ENCODE peak calls at places on chromosomes 16 and 17, in nine cellular contexts. I is A172; L is ascending aorta; S is aorta; Z is naive thymus-derived CD8-positive, alpha-beta T cell; M is stimulated activated CD4-positive, alpha-beta T cell treated with anti-CD3 and anti-CD28 coated beads, Interleukin-1b, Interleukin-23, amount 100 ng/mL, for 24 hours; P is NCI-H1092 treated with DMSO at 0.1 percent for 48 hours; G is stimulated activated CD8-positive, alpha-beta memory T cell treated with anti-CD3 and anti-CD28 coated beads, Interleukin-2, amount 100 ng/mL, for 1 hour; A is glutamatergic neuron. X is an unnamed sample.

GRCh38 chr16:11370084-11370931 is 25.0 kb downstream of the RMI2 start:
- DNase-seq in I (no peak), A (no peak), P (no peak), M (no peak), Z (no peak), S (peak), L (no peak), G (no peak), X (no peak)

GRCh38 chr17:78965369-78965982 is 14.2 kb downstream of the LGALS3BP start:
- DNase-seq in I (no peak), G (no peak), M (no peak), S (no peak), L (no peak), P (no peak), Z (no peak), A (no peak), X (peak)

GRCh38 chr17:2929881-2930533 is 133.4 kb downstream of the OR1D5 start:
- DNase-seq in G (no peak), L (no peak), S (no peak), M (peak), P (no peak), I (peak), Z (no peak), A (peak), X (peak)

GRCh38 chr16:13138528-13138927 is 237.1 kb downstream of the SHISA9 start:
- DNase-seq in M (no peak), G (no peak), Z (no peak), S (no peak), I (no peak), P (no peak), L (no peak), A (no peak), X (no peak)

GRCh38 chr16:1438229-1439057 is 5.9 kb downstream of the CCDC154 start:
- DNase-seq in L (no peak), G (no peak), S (no peak), P (peak), I (no peak), M (no peak), Z (no peak), A (peak), X (no peak)

GRCh38 chr16:4241601-4242270 is at the start of gene SRL:
- DNase-seq in S (no peak), G (no peak), I (no peak), Z (no peak), A (no peak), M (no peak), L (no peak), P (peak), X (no peak)

GRCh38 chr16:15672514-15673167 is 22.6 kb downstream of the NDE1 start:
- DNase-seq in Z (peak), A (no peak), L (peak), M (peak), S (peak), I (peak), P (no peak), G (peak), X (peak)

GRCh38 chr17:33049781-33050414 is 58.3 kb downstream of the SPACA3 start:
- DNase-seq in Z (no peak), G (peak), I (peak), A (peak), M (peak), P (peak), L (no peak), S (no peak), X (peak)

GRCh38 chr16:962901-963814 is 7.6 kb downstream of the LMF1 start:
- DNase-seq in G (no peak), S (peak), I (no peak), P (no peak), M (no peak), L (no peak), Z (no peak), A (no peak), X (no peak)

GRCh38 chr17:81419333-81419885 is 24.2 kb downstream of the BAHCC1 start:
- DNase-seq in G (no peak), I (peak), L (peak), A (peak), M (no peak), Z (no peak), S (peak), P (peak), X (peak)

GRCh38 chr17:36149296-36149820 is 27.1 kb downstream of the TBC1D3B start:
- DNase-seq in M (no peak), I (peak), P (no peak), S (peak), L (peak), A (no peak), G (no peak), Z (no peak), X (no peak)

GRCh38 chr17:81037783-81038733 is 3.1 kb downstream of the BAIAP2 start:
- DNase-seq in I (peak), L (no peak), M (no peak), A (no peak), G (no peak), P (no peak), S (no peak), Z (no peak), X (no peak)

GRCh38 chr16:66298006-66298405 is 68.5 kb upstream of the CDH5 start:
- DNase-seq in Z (no peak), M (no peak), G (no peak), P (no peak), I (no peak), A (no peak), S (no peak), L (no peak), X (no peak)

GRCh38 chr17:51422634-51423033 is 162.3 kb downstream of the UTP18 start:
- DNase-seq in L (no peak), S (no peak), A (no peak), M (no peak), P (no peak), I (peak), G (no peak), Z (no peak), X (no peak)

GRCh38 chr16:85639529-85640253 is 26.6 kb downstream of the GSE1 start:
- DNase-seq in A (no peak), M (no peak), L (no peak), P (peak), G (no peak), Z (no peak), I (no peak), S (no peak), X (peak)

GRCh38 chr17:57627591-57627990 is 117.5 kb downstream of the CCDC182 start:
- DNase-seq in A (no peak), P (no peak), M (no peak), G (no peak), Z (no peak), I (no peak), L (no peak), S (no peak), X (no peak)

GRCh38 chr16:10846213-10846998 is 27.8 kb upstream of the TVP23A start:
- DNase-seq in P (no peak), M (no peak), L (no peak), A (no peak), I (no peak), Z (no peak), S (peak), G (no peak), X (no peak)

GRCh38 chr16:19119564-19119963 is 5.8 kb downstream of the ITPRIPL2 start:
- DNase-seq in P (no peak), S (no peak), A (no peak), Z (no peak), L (no peak), G (no peak), I (peak), M (no peak), X (no peak)

GRCh38 chr17:69709441-69709840 is 294.9 kb downstream of the MAP2K6 start:
- DNase-seq in G (no peak), A (no peak), L (no peak), P (no peak), I (no peak), Z (no peak), S (no peak), M (no peak), X (no peak)

GRCh38 chr17:15516150-15516549 is 47.1 kb downstream of the TVP23C start:
- DNase-seq in Z (no peak), A (no peak), L (no peak), S (no peak), P (no peak), G (no peak), I (no peak), M (no peak), X (no peak)

GRCh38 chr16:64051826-64052225 is 1070.0 kb downstream of the CDH11 start:
- DNase-seq in P (peak), L (no peak), S (no peak), I (peak), A (no peak), M (no peak), Z (no peak), G (no peak), X (peak)

X was measured in NCI-H345.